ENCODE peak calls at places on chromosomes 5 and 9, in eight cellular contexts. F, S, P, U, K, D, N and A are unnamed samples.

GRCh38 chr5:175711472-175712312 is 53.8 kb downstream of the HRH2 start:
- DNase-seq in P (no peak), S (no peak), K (no peak), D (no peak), F (no peak), U (peak), N (no peak), A (no peak)

GRCh38 chr5:2136728-2137333 is 254.1 kb upstream of the IRX4 start:
- DNase-seq in P (no peak), U (peak), K (no peak), F (no peak), N (no peak), S (no peak), D (peak), A (no peak)

GRCh38 chr5:85512896-85513295 is 1104.8 kb upstream of the COX7C start:
- DNase-seq in U (no peak), P (no peak), F (no peak), N (no peak), S (no peak), K (no peak), D (no peak), A (no peak)

GRCh38 chr9:14561929-14562386 is 131.3 kb downstream of the ZDHHC21 start:
- DNase-seq in P (no peak), N (no peak), F (no peak), U (no peak), D (no peak), S (no peak), K (peak), A (no peak)

GRCh38 chr9:83511051-83511450 is 27.1 kb downstream of the FRMD3 start:
- DNase-seq in S (no peak), F (no peak), U (no peak), D (no peak), K (no peak), P (no peak), N (no peak), A (no peak)

GRCh38 chr5:35198096-35198495 is 32.2 kb downstream of the PRLR start:
- DNase-seq in N (no peak), P (no peak), S (peak), D (no peak), U (peak), K (peak), F (peak), A (no peak)

GRCh38 chr5:32130865-32131264 is 43.3 kb downstream of the GOLPH3 start:
- DNase-seq in N (no peak), D (no peak), P (no peak), S (no peak), F (no peak), K (no peak), U (no peak), A (no peak)

GRCh38 chr9:114501786-114502682 is 3.2 kb downstream of the WHRN start:
- DNase-seq in S (no peak), D (no peak), K (no peak), P (no peak), N (no peak), F (peak), U (no peak), A (no peak)

GRCh38 chr5:59436364-59437158 is 457.0 kb downstream of the PDE4D start:
- DNase-seq in D (no peak), P (no peak), S (no peak), F (no peak), N (no peak), U (no peak), K (no peak), A (no peak)

GRCh38 chr9:131854334-131854733 is 114.5 kb upstream of the RAPGEF1 start:
- DNase-seq in F (no peak), K (no peak), U (no peak), D (no peak), N (no peak), P (no peak), S (no peak), A (no peak)

GRCh38 chr9:99451121-99451606 is 229.1 kb downstream of the SEC61B start:
- DNase-seq in F (no peak), S (peak), N (no peak), K (no peak), D (no peak), P (no peak), U (no peak), A (no peak)

GRCh38 chr9:68970150-68970549 is 43.8 kb downstream of the PRKACG start:
- DNase-seq in N (no peak), S (no peak), U (no peak), F (peak), K (no peak), P (no peak), D (no peak), A (no peak)

GRCh38 chr9:126399251-126399650 is 72.6 kb downstream of the MVB12B start:
- DNase-seq in D (no peak), U (peak), P (no peak), S (no peak), F (no peak), N (no peak), K (no peak), A (no peak)

GRCh38 chr5:170481839-170482238 is 22.0 kb upstream of the KCNIP1 start:
- DNase-seq in U (no peak), K (no peak), P (no peak), S (no peak), F (no peak), N (no peak), D (no peak), A (no peak)

GRCh38 chr9:27602107-27602836 is 29.0 kb upstream of the C9orf72 start:
- DNase-seq in U (no peak), P (no peak), F (no peak), D (no peak), K (no peak), S (no peak), N (no peak), A (peak)